ENCODE peak calls at places on chromosomes 4 and X, in four cellular contexts. L is stimulated activated CD4-positive, alpha-beta T cell treated with anti-CD3 and anti-CD28 coated beads, Interleukin-4, amount 100 ng/mL, for 1 hour; Z is tibial artery; N is CD8-positive, alpha-beta memory T cell. F is an unnamed sample.

GRCh38 chr4:40270609-40271008 is 64.5 kb upstream of the CHRNA9 start:
- DNase-seq in L (no peak), Z (no peak), N (no peak), F (no peak)

GRCh38 chr4:174696657-174697056 is 132.4 kb downstream of the GLRA3 start:
- DNase-seq in L (no peak), Z (no peak), N (no peak), F (no peak)

GRCh38 chr4:98688416-98689290 is 30.2 kb upstream of the TSPAN5 start:
- DNase-seq in L (no peak), Z (no peak), N (peak), F (no peak)

GRCh38 chrX:73855546-73855945 is 292.5 kb downstream of the CHIC1 start:
- DNase-seq in L (peak), Z (no peak), N (peak), F (peak)

GRCh38 chr4:48360966-48361470 is 19.7 kb downstream of the SLAIN2 start:
- DNase-seq in L (no peak), Z (no peak), N (no peak), F (no peak)

GRCh38 chr4:119493419-119493818 is 135.2 kb downstream of the PDE5A start:
- DNase-seq in L (no peak), Z (no peak), N (no peak), F (no peak)

GRCh38 chrX:20116087-20116574 is 576 bp downstream of the MAP7D2 start:
- DNase-seq in L (no peak), Z (no peak), N (no peak), F (no peak)

GRCh38 chrX:57451426-57452020 is 140.3 kb upstream of the ZXDB start:
- DNase-seq in L (no peak), Z (no peak), N (no peak), F (no peak)

GRCh38 chr4:125191252-125191651 is 123.5 kb upstream of the FAT4 start:
- DNase-seq in L (no peak), Z (no peak), N (no peak), F (no peak)

GRCh38 chr4:147731611-147732515 is at the start of gene ARHGAP10:
- DNase-seq in L (peak), Z (peak), N (peak), F (peak)

GRCh38 chrX:32524385-32524784 is 687.0 kb downstream of the DMD start:
- DNase-seq in L (no peak), Z (no peak), N (no peak), F (no peak)

GRCh38 chr4:109408711-109409110 is 24.9 kb upstream of the SEC24B start:
- DNase-seq in L (no peak), Z (no peak), N (no peak), F (no peak)

GRCh38 chrX:47568656-47569295 is 7.8 kb downstream of the ARAF start:
- DNase-seq in L (peak), Z (no peak), N (peak), F (peak)

GRCh38 chr4:107809236-107809635 is 15.5 kb upstream of the SGMS2 start:
- DNase-seq in L (no peak), Z (no peak), N (no peak), F (no peak)

GRCh38 chr4:173486714-173487392 is 43.2 kb downstream of the HAND2 start:
- DNase-seq in L (no peak), Z (no peak), N (no peak), F (no peak)

GRCh38 chrX:13000311-13000811 is 25.5 kb downstream of the TMSB4X start:
- DNase-seq in L (peak), Z (no peak), N (peak), F (no peak)

GRCh38 chr4:174134361-174134760 is 149.1 kb downstream of the FBXO8 start:
- DNase-seq in L (no peak), Z (no peak), N (no peak), F (no peak)

GRCh38 chrX:11953615-11954014 is 184.7 kb upstream of the FRMPD4 start:
- DNase-seq in L (no peak), Z (no peak), N (no peak), F (no peak)